ENCODE peak calls at places on chromosomes 13 and 19, in five cellular contexts. One of them, this sample, is unnamed. For H3K4me1, the result is how much of the 10 kb centered on the place peaks cover.

GRCh38 chr13:97810152-97810551 is 143.3 kb upstream of the IPO5 start:
- DNase-seq in heart left ventricle: no peak
- DNase-seq in A549: peak
- DNase-seq in IMR-90: peak
- DNase-seq in ovary: no peak
- DNase-seq in this sample: no peak

GRCh38 chr19:11452814-11453335 is 17.4 kb downstream of the PRKCSH start:
- DNase-seq in ovary: no peak
- DNase-seq in heart left ventricle: no peak
- DNase-seq in IMR-90: no peak
- DNase-seq in A549: no peak
- DNase-seq in this sample: no peak

GRCh38 chr19:45097776-45098520 is 5.0 kb downstream of the PPP1R37 start:
- DNase-seq in IMR-90: peak
- DNase-seq in A549: peak
- DNase-seq in heart left ventricle: peak
- DNase-seq in ovary: peak
- DNase-seq in this sample: peak

GRCh38 chr13:25253702-25254101 is 33.6 kb downstream of the MTMR6 start:
- DNase-seq in ovary: no peak
- DNase-seq in IMR-90: no peak
- DNase-seq in A549: peak
- DNase-seq in heart left ventricle: no peak
- DNase-seq in this sample: no peak

GRCh38 chr19:49862411-49863253 is 4.7 kb downstream of the PNKP start:
- DNase-seq in IMR-90: no peak
- DNase-seq in heart left ventricle: no peak
- DNase-seq in A549: no peak
- DNase-seq in ovary: peak
- DNase-seq in this sample: no peak

GRCh38 chr13:66765559-66765958 is 464.6 kb downstream of the PCDH9 start:
- DNase-seq in ovary: no peak
- DNase-seq in heart left ventricle: no peak
- DNase-seq in IMR-90: no peak
- DNase-seq in A549: no peak
- DNase-seq in this sample: no peak

GRCh38 chr13:44174769-44175425 is 198.7 kb upstream of the SERP2 start:
- DNase-seq in IMR-90: peak
- DNase-seq in heart left ventricle: no peak
- DNase-seq in A549: peak
- DNase-seq in ovary: no peak
- DNase-seq in this sample: no peak

GRCh38 chr19:6516659-6517291 is 14.1 kb upstream of the TNFSF9 start:
- DNase-seq in A549: peak
- DNase-seq in heart left ventricle: peak
- DNase-seq in ovary: peak
- DNase-seq in IMR-90: peak
- DNase-seq in this sample: peak

GRCh38 chr19:27745978-27746542 is 1466.9 kb downstream of the UQCRFS1 start:
- DNase-seq in IMR-90: no peak
- DNase-seq in heart left ventricle: no peak
- DNase-seq in A549: no peak
- DNase-seq in ovary: no peak
- DNase-seq in this sample: no peak

GRCh38 chr19:47719047-47719885 is 6.0 kb downstream of the EHD2 start:
- DNase-seq in heart left ventricle: peak
- DNase-seq in ovary: peak
- DNase-seq in A549: peak
- DNase-seq in IMR-90: peak
- DNase-seq in this sample: peak

GRCh38 chr19:29054886-29055675 is 157.9 kb downstream of the UQCRFS1 start:
- DNase-seq in heart left ventricle: no peak
- DNase-seq in A549: no peak
- DNase-seq in ovary: no peak
- DNase-seq in IMR-90: no peak
- DNase-seq in this sample: no peak

GRCh38 chr19:6402834-6403608 is 10.1 kb upstream of the GTF2F1 start:
- DNase-seq in IMR-90: peak
- DNase-seq in ovary: no peak
- DNase-seq in A549: no peak
- DNase-seq in heart left ventricle: no peak
- DNase-seq in this sample: peak

GRCh38 chr19:39009001-39009400 is 23.3 kb downstream of the FBXO27 start:
- DNase-seq in ovary: no peak
- DNase-seq in A549: no peak
- DNase-seq in IMR-90: no peak
- DNase-seq in heart left ventricle: no peak
- DNase-seq in this sample: no peak

GRCh38 chr13:113532156-113532806 is 41.8 kb upstream of the DCUN1D2 start:
- DNase-seq in heart left ventricle: peak
- DNase-seq in A549: no peak
- DNase-seq in ovary: no peak
- DNase-seq in IMR-90: peak
- DNase-seq in this sample: no peak

GRCh38 chr19:14565765-14566711 is 5.8 kb downstream of the NDUFB7 start:
- DNase-seq in heart left ventricle: no peak
- DNase-seq in ovary: no peak
- DNase-seq in A549: no peak
- DNase-seq in IMR-90: no peak
- DNase-seq in this sample: no peak

GRCh38 chr19:50663280-50663790 is 14.1 kb downstream of the C19orf81 start:
- DNase-seq in A549: peak
- DNase-seq in heart left ventricle: no peak
- DNase-seq in IMR-90: no peak
- DNase-seq in ovary: no peak
- DNase-seq in this sample: no peak

GRCh38 chr19:39708594-39708993 is 4.3 kb downstream of the LGALS14 start:
- DNase-seq in heart left ventricle: no peak
- DNase-seq in IMR-90: no peak
- DNase-seq in A549: no peak
- DNase-seq in ovary: no peak
- DNase-seq in this sample: no peak

GRCh38 chr13:52109096-52109495 is 19.8 kb downstream of the NEK5 start:
- DNase-seq in A549: no peak
- DNase-seq in IMR-90: no peak
- DNase-seq in heart left ventricle: no peak
- DNase-seq in ovary: no peak
- DNase-seq in this sample: no peak

GRCh38 chr13:38954291-38954690 is 36.3 kb downstream of the STOML3 start:
- DNase-seq in A549: no peak
- DNase-seq in heart left ventricle: no peak
- DNase-seq in ovary: no peak
- DNase-seq in IMR-90: no peak
- DNase-seq in this sample: no peak

GRCh38 chr13:39493966-39494365 is 109.0 kb downstream of the LHFPL6 start:
- DNase-seq in ovary: no peak
- DNase-seq in IMR-90: no peak
- DNase-seq in heart left ventricle: no peak
- DNase-seq in A549: no peak
- DNase-seq in this sample: no peak

GRCh38 chr13:73421310-73421912 is 362.6 kb downstream of the KLF5 start:
- DNase-seq in heart left ventricle: no peak
- DNase-seq in IMR-90: peak
- DNase-seq in ovary: no peak
- DNase-seq in A549: no peak
- DNase-seq in this sample: peak

DNA sequence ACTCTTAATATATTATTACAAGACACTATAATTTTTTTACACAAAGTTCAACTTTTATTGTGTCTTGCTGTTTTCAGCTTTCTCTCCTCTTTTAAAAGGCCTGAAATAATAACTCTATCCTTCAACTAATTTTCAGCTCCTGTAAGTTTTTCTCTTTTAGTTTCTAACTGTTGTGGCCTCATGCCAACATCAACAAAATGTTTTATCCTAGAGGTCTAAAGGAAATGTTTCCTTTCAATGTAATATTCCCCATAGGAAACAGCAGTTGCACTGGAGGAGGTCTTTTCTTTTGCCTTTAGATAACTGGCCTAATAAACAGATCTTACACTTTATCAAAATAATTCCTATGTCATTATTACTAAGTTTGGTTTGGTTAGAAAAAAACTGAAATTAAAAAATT is 8.5 kb upstream of the ZNF616 start:
- DNase-seq in heart left ventricle: no peak
- DNase-seq in A549: no peak
- DNase-seq in IMR-90: no peak
- DNase-seq in ovary: no peak
- DNase-seq in this sample: no peak
- H3K4me1 ChIP-seq in heart left ventricle: under half
- H3K4me1 ChIP-seq in A549: under half
- H3K4me1 ChIP-seq in IMR-90: under half
- H3K4me1 ChIP-seq in ovary: under half
- H3K4me1 ChIP-seq in this sample: under half

GRCh38 chr19:54152878-54153524 is 6.5 kb downstream of the LENG1 start:
- DNase-seq in heart left ventricle: no peak
- DNase-seq in IMR-90: no peak
- DNase-seq in A549: no peak
- DNase-seq in ovary: no peak
- DNase-seq in this sample: no peak
- H3K4me3 ChIP-seq in heart left ventricle: no peak
- H3K4me3 ChIP-seq in IMR-90: no peak
- H3K4me3 ChIP-seq in A549: no peak
- H3K4me3 ChIP-seq in ovary: no peak
- H3K4me3 ChIP-seq in this sample: no peak

GRCh38 chr13:31208554-31209122 is 8.9 kb downstream of the B3GLCT start:
- DNase-seq in IMR-90: no peak
- DNase-seq in A549: no peak
- DNase-seq in ovary: no peak
- DNase-seq in heart left ventricle: no peak
- DNase-seq in this sample: no peak

GRCh38 chr13:31213681-31214289 is 14.0 kb downstream of the B3GLCT start:
- DNase-seq in heart left ventricle: no peak
- DNase-seq in ovary: no peak
- DNase-seq in IMR-90: peak
- DNase-seq in A549: no peak
- DNase-seq in this sample: no peak

GRCh38 chr13:31207630-31208549 is 8.1 kb downstream of the B3GLCT start:
- DNase-seq in IMR-90: peak
- DNase-seq in A549: no peak
- DNase-seq in heart left ventricle: peak
- DNase-seq in ovary: peak
- DNase-seq in this sample: no peak

GRCh38 chr13:31209172-31209818 is 9.5 kb downstream of the B3GLCT start:
- DNase-seq in ovary: peak
- DNase-seq in A549: no peak
- DNase-seq in heart left ventricle: peak
- DNase-seq in IMR-90: peak
- DNase-seq in this sample: peak

DNA sequence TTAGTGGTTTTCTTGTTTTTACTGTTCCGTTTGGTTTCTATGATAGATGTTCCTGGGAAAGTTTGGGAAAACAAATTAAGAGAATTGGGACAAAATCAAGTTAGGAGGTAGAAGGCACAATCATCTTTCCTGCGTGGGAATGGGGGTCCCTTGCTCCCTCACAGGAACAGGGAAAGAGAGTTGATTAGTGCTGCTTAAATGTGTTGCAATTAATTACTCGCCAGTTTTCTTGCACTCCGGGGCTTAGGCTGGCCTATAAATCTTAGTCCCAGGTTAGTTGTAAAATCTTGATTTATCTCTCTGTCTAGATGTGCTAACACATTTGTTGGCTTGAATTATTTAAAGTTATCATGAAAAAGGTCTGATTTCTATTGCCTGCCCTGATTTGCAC is 10.0 kb downstream of the B3GLCT start:
- DNase-seq in ovary: no peak
- DNase-seq in heart left ventricle: no peak
- DNase-seq in A549: no peak
- DNase-seq in IMR-90: no peak
- DNase-seq in this sample: no peak
- TF ChIP-seq POLR2A in ovary: no peak
- TF ChIP-seq POLR2A in heart left ventricle: no peak
- TF ChIP-seq POLR2A in A549: no peak
- TF ChIP-seq POLR2A in IMR-90: no peak
- TF ChIP-seq POLR2A in this sample: no peak

GRCh38 chr13:21106089-21106488 is 44.7 kb upstream of the LATS2 start:
- DNase-seq in A549: no peak
- DNase-seq in IMR-90: peak
- DNase-seq in heart left ventricle: no peak
- DNase-seq in ovary: no peak
- DNase-seq in this sample: no peak
- H3K4me1 ChIP-seq in A549: under half
- H3K4me1 ChIP-seq in IMR-90: under half
- H3K4me1 ChIP-seq in heart left ventricle: under half
- H3K4me1 ChIP-seq in ovary: under half
- H3K4me1 ChIP-seq in this sample: under half

GRCh38 chr13:100542546-100543156 is 45.9 kb downstream of the GGACT start:
- DNase-seq in A549: peak
- DNase-seq in heart left ventricle: no peak
- DNase-seq in ovary: no peak
- DNase-seq in IMR-90: peak
- DNase-seq in this sample: no peak
- H3K4me3 ChIP-seq in A549: no peak
- H3K4me3 ChIP-seq in heart left ventricle: no peak
- H3K4me3 ChIP-seq in ovary: no peak
- H3K4me3 ChIP-seq in IMR-90: no peak
- H3K4me3 ChIP-seq in this sample: no peak